ENCODE peak calls at places on chromosome 1, in six cellular contexts. M is kidney tubule cell, K is heart right ventricle, G is adipocyte, A is epithelial cell of proximal tubule, O is choroid plexus epithelial cell. Q is an unnamed sample.

GRCh38 chr1:170698711-170699275 is 34.9 kb downstream of the PRRX1 start:
- DNase-seq in M (no peak), O (peak), A (no peak), K (no peak), G (peak), Q (no peak)

GRCh38 chr1:44546403-44547053 is 127.8 kb downstream of the TMEM53 start:
- DNase-seq in O (no peak), K (no peak), M (no peak), G (no peak), A (no peak), Q (no peak)

GRCh38 chr1:160018900-160019299 is 12.9 kb downstream of the PIGM start:
- DNase-seq in A (no peak), K (no peak), G (peak), M (peak), O (peak), Q (no peak)

GRCh38 chr1:61043010-61043820 is 39.1 kb upstream of the NFIA start:
- DNase-seq in O (peak), A (no peak), G (peak), M (peak), K (peak), Q (peak)

GRCh38 chr1:160879056-160879455 is 5.9 kb downstream of the ITLN1 start:
- DNase-seq in K (no peak), A (no peak), O (no peak), G (no peak), M (no peak), Q (no peak)

GRCh38 chr1:45510036-45510971 is 10.2 kb downstream of the MMACHC start:
- DNase-seq in O (no peak), M (no peak), K (no peak), G (no peak), A (no peak), Q (no peak)

GRCh38 chr1:225476538-225476988 is 48.7 kb upstream of the LBR start:
- DNase-seq in A (no peak), K (no peak), G (peak), O (no peak), M (no peak), Q (no peak)

GRCh38 chr1:5640845-5641244 is 351.4 kb downstream of the NPHP4 start:
- DNase-seq in K (no peak), A (no peak), G (no peak), M (no peak), O (no peak), Q (no peak)

GRCh38 chr1:54973205-54973921 is 7.1 kb upstream of the TMEM61 start:
- DNase-seq in K (peak), A (no peak), O (peak), M (peak), G (peak), Q (no peak)

GRCh38 chr1:25562101-25562927 is 18.9 kb downstream of the LDLRAP1 start:
- DNase-seq in A (no peak), M (peak), G (no peak), O (no peak), K (no peak), Q (no peak)

GRCh38 chr1:24416666-24417391 is 1.2 kb downstream of the NIPAL3 start:
- DNase-seq in A (peak), O (peak), K (no peak), M (peak), G (peak), Q (no peak)

GRCh38 chr1:38133304-38133703 is 86.7 kb upstream of the POU3F1 start:
- DNase-seq in K (no peak), G (no peak), M (no peak), A (no peak), O (no peak), Q (no peak)

Q was measured in ovary.